ENCODE peak calls at places on chromosomes 3 and 15, in eight cellular contexts. W is B cell, C is AG04450, E is fibroblast of mammary gland, P is neural progenitor cell, F is psoas muscle, G is GM10248, A is omental fat pad. Z is an unnamed sample.

GRCh38 chr3:114527036-114527644 is 233.3 kb downstream of the TIGIT start:
- DNase-seq in W (no peak), C (no peak), E (peak), P (peak), F (no peak), G (peak), A (no peak), Z (no peak)

GRCh38 chr3:120284702-120285507 is at the start of gene GPR156:
- DNase-seq in W (no peak), C (no peak), E (no peak), P (peak), F (no peak), G (peak), A (no peak), Z (peak)

GRCh38 chr3:21477896-21478295 is 273.1 kb downstream of the ZNF385D start:
- DNase-seq in W (no peak), C (no peak), E (peak), P (no peak), F (no peak), G (no peak), A (no peak), Z (no peak)

GRCh38 chr15:29461877-29462276 is 192.3 kb upstream of the NSMCE3 start:
- DNase-seq in W (no peak), C (no peak), E (no peak), P (no peak), F (no peak), G (no peak), A (no peak), Z (no peak)

GRCh38 chr3:187807086-187807862 is 62.0 kb upstream of the BCL6 start:
- DNase-seq in W (no peak), C (peak), E (peak), P (no peak), F (no peak), G (no peak), A (no peak), Z (no peak)

GRCh38 chr3:901953-902778 is 190.7 kb upstream of the CNTN6 start:
- DNase-seq in W (no peak), C (no peak), E (peak), P (no peak), F (no peak), G (peak), A (no peak), Z (no peak)

GRCh38 chr15:25106209-25106608 is 151.4 kb downstream of the SNRPN start:
- DNase-seq in W (no peak), C (no peak), E (no peak), P (no peak), F (no peak), G (no peak), A (no peak), Z (no peak)

GRCh38 chr15:51602484-51602883 is 20.1 kb downstream of the DMXL2 start:
- DNase-seq in W (no peak), C (no peak), E (no peak), P (no peak), F (no peak), G (no peak), A (no peak), Z (no peak)

GRCh38 chr3:182220013-182220412 is 508.3 kb downstream of the SOX2 start:
- DNase-seq in W (no peak), C (no peak), E (no peak), P (no peak), F (no peak), G (no peak), A (no peak), Z (no peak)

GRCh38 chr3:127483902-127484591 is 106.5 kb downstream of the TPRA1 start:
- DNase-seq in W (no peak), C (no peak), E (no peak), P (no peak), F (no peak), G (peak), A (peak), Z (no peak)

GRCh38 chr15:45448516-45448915 is 70.2 kb upstream of the GATM start:
- DNase-seq in W (no peak), C (no peak), E (no peak), P (no peak), F (no peak), G (no peak), A (no peak), Z (no peak)

GRCh38 chr3:144129536-144130214 is 158.1 kb downstream of the DIPK2A start:
- DNase-seq in W (no peak), C (no peak), E (no peak), P (no peak), F (no peak), G (no peak), A (no peak), Z (peak)

GRCh38 chr3:36738701-36739100 is 25.7 kb downstream of the DCLK3 start:
- DNase-seq in W (no peak), C (no peak), E (no peak), P (no peak), F (peak), G (no peak), A (no peak), Z (no peak)

GRCh38 chr15:62067448-62068044 is 769 bp downstream of the C2CD4A start:
- DNase-seq in W (no peak), C (no peak), E (no peak), P (peak), F (peak), G (no peak), A (no peak), Z (peak)

GRCh38 chr3:55639886-55640765 is 153.0 kb upstream of the WNT5A start:
- DNase-seq in W (no peak), C (no peak), E (no peak), P (no peak), F (no peak), G (no peak), A (no peak), Z (no peak)

GRCh38 chr3:16241225-16241624 is 23.5 kb downstream of the DPH3 start:
- DNase-seq in W (no peak), C (no peak), E (no peak), P (no peak), F (no peak), G (no peak), A (no peak), Z (no peak)

DNA sequence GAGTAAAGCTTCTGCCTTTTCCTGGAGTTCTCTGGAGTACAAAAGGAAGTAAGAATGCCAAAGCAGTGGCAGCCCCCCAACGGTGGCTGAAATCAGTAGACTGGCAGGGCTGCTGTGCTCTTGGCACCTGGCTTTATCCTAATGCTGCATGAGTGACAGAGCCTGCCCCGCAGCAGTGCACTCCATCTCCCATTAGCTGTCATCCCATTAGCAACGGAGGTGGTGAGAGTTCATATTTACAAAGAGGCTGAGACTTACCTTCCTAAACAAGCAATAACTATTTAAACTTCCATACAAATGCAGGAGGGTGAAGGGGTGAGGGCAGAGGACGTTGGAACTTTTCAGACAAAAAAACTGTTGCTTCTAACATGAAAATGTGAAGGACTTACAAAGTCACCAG is 51.9 kb downstream of the SERPINI1 start:
- DNase-seq in W (no peak), C (no peak), E (no peak), P (no peak), F (no peak), G (no peak), A (no peak), Z (no peak)
- TF ChIP-seq CTCF in W (no peak), C (no peak), E (no peak), P (no peak), F (no peak), G (no peak), A (no peak), Z (no peak)

GRCh38 chr15:100972975-100973350 is 53.8 kb downstream of the LRRK1 start:
- DNase-seq in W (no peak), C (no peak), E (no peak), P (peak), F (no peak), G (no peak), A (no peak), Z (peak)

GRCh38 chr15:100975043-100975442 is 55.9 kb downstream of the LRRK1 start:
- DNase-seq in W (no peak), C (no peak), E (no peak), P (no peak), F (no peak), G (no peak), A (no peak), Z (no peak)

GRCh38 chr15:100968043-100968966 is 49.1 kb downstream of the LRRK1 start:
- DNase-seq in W (no peak), C (no peak), E (peak), P (no peak), F (no peak), G (no peak), A (no peak), Z (no peak)

DNA sequence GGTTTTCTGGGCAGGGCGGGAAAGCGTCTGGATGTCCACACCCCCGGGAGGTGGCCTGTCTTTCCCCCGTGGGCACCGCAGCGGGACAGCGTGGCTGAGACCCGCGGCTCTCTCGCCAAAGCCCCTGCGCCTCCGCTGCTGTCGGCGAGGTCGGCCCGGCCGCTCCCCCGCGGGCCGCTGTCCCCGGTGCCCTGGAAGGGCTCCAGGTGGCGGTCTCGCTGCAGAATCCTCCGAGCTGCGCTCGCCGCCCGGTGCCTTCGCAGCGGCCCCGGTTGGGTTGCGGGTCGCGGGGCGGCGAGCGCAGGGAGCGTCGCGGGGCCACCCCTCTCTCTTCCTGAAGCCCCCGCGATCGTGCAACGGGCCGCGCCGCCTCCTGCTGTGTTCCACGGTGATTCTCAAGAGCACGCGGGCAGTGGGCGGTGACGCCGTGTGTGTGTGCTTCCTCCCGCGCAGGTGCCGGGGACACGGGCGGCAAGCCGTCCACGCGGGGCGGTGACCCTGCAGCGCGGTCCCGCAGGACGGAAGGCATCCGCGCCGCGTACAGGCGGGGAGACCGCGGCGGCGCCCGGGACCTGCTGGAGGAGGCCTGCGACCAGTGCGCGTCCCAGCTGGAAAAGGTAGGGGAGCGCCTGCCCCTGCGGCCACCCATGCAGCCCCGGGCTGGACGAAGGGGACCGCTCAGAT is 54.3 kb downstream of the LRRK1 start:
- DNase-seq in W (no peak), C (no peak), E (no peak), P (peak), F (no peak), G (peak), A (no peak), Z (peak)
- TF ChIP-seq CTCF in W (no peak), C (no peak), E (no peak), P (peak), F (no peak), G (no peak), A (no peak), Z (no peak)

GRCh38 chr15:49747340-49747739 is 126.5 kb downstream of the DTWD1 start:
- DNase-seq in W (no peak), C (no peak), E (no peak), P (no peak), F (no peak), G (no peak), A (no peak), Z (no peak)
- TF ChIP-seq CTCF in W (no peak), C (no peak), E (no peak), P (no peak), F (no peak), G (no peak), A (no peak), Z (no peak)

DNA sequence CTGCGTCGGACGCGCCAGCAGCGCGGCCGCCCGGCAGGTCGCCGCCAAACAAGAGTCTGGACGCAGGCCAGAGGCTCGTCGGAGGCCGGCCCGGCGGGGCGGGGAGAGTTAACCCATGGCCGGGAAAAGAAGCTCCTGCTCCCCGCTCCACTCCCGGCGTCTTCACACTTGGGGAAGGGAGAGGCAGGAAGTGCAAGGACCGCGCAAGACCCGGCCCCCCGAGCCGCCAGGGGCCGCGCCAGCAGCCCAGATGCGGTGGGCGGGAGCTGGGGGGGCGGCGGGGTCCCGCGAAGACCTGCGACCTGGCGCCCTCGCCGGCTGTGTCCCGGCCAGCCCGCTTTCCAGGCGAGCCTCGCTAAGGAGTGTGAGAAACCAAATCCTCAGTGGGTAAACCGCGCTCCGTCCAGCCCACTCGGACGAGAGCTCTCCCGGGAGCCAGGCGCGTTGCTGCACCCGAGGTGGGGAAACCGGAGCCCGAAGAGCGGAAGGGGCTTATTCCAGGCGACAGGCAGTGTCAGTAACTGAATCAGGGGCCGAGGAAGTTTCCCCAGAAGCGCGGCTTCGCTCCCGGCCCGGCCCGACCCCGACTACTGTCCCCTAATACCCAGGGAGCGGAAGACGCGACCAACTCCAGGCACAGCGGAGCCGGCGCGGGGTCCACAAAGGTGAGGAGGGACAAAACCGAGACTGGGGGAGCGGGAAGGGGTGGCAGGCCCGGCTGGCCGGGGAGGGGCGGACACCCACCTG is 714 bp downstream of the ADAMTS7 start:
- DNase-seq in W (no peak), C (no peak), E (peak), P (peak), F (peak), G (peak), A (no peak), Z (peak)
- TF ChIP-seq CTCF in W (no peak), C (no peak), E (no peak), P (no peak), F (no peak), G (no peak), A (no peak), Z (no peak)

DNA sequence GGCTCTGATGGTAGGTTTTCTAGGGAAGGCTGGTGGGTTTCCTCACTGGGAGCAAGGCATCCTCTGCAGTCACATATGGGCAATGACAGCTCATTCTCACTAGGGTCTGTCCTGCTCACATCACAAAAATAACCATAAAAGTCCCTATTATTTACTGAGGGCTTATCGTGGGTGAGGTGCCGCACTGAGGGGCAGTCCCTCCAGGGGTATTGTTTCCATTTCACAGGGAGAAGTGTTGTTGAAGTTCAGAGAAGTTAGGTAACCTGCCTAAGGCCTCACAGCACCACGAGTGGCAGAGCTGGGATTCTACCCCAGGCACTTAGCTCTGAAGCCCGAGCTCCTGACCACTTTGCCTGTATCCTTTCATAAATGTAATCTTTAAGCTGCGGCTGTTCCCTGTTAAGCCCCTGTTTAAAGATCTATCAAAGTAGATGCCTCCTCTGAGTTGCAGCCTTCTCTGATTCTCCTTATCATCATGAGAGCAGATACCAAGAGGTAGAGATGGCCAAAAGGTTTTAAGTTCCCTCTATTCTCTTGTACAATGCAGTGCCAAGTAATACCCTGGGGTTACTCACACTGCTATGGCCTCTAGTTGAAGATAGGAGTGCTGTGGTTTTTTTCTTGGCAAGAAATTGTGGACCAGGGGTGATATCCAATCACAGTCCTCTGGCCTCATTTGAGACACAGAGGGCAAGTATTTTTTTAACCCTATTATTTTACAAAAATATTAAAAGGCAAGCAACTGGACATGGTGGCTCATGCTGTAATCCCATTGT is 107.0 kb downstream of the RPLP1 start:
- DNase-seq in W (no peak), C (no peak), E (peak), P (no peak), F (no peak), G (no peak), A (no peak), Z (no peak)
- TF ChIP-seq CTCF in W (no peak), C (no peak), E (peak), P (no peak), F (no peak), G (no peak), A (no peak), Z (no peak)

Z was measured in glutamatergic neuron.